ENCODE peak calls at places on chromosomes 4 and X, in seven cellular contexts. A is IMR-90, Z is trophoblast cell, H is neuronal stem cell, X is H9, R is H1, D is mesendoderm. B is an unnamed sample. For H3K79me1, the result is how much of the 10 kb centered on the place peaks cover.

GRCh38 chr4:101304916-101305315 is 42.4 kb downstream of the PPP3CA start:
- DNase-seq in X (no peak), Z (no peak), A (peak), D (peak), R (no peak), H (no peak), B (peak)

GRCh38 chrX:50157545-50158125 is 43.2 kb downstream of the AKAP4 start:
- DNase-seq in R (no peak), A (no peak), Z (no peak), X (no peak), H (no peak), D (no peak), B (peak)

GRCh38 chr4:165763640-165764039 is 109.4 kb upstream of the TLL1 start:
- DNase-seq in A (no peak), D (no peak), H (no peak), X (no peak), R (no peak), Z (no peak), B (no peak)

GRCh38 chrX:154308108-154308946 is 12.7 kb downstream of the TKTL1 start:
- DNase-seq in A (peak), D (peak), Z (peak), X (peak), H (peak), R (peak), B (peak)

GRCh38 chr4:189988892-189989431 is 38.1 kb downstream of the FRG2 start:
- DNase-seq in Z (no peak), H (no peak), R (no peak), D (no peak), A (no peak), X (no peak), B (no peak)

GRCh38 chr4:2830632-2831610 is 12.7 kb upstream of the ADD1 start:
- DNase-seq in Z (no peak), A (no peak), D (no peak), R (no peak), H (no peak), X (no peak), B (no peak)

GRCh38 chr4:105306158-105306781 is 159.6 kb downstream of the TET2 start:
- DNase-seq in Z (peak), A (no peak), D (no peak), R (no peak), H (no peak), X (no peak), B (no peak)

GRCh38 chr4:69714086-69714485 is 46.3 kb downstream of the SULT1B1 start:
- DNase-seq in R (no peak), D (no peak), A (no peak), X (no peak), Z (no peak), H (no peak), B (no peak)

GRCh38 chr4:73721419-73721818 is 18.9 kb upstream of the CXCL8 start:
- DNase-seq in X (no peak), R (no peak), D (no peak), Z (peak), A (peak), H (no peak), B (peak)

GRCh38 chr4:160423879-160424451 is 1321.1 kb downstream of the RAPGEF2 start:
- DNase-seq in D (peak), A (no peak), R (no peak), Z (no peak), H (no peak), X (no peak), B (peak)

GRCh38 chr4:125710766-125711165 is 396.0 kb downstream of the FAT4 start:
- DNase-seq in H (no peak), Z (peak), X (no peak), D (peak), A (no peak), R (no peak), B (no peak)

GRCh38 chrX:141732031-141732430 is 33.5 kb upstream of the SPANXD start:
- DNase-seq in H (no peak), R (no peak), Z (no peak), D (no peak), A (no peak), X (no peak), B (no peak)

GRCh38 chrX:45172890-45173289 is 27.8 kb downstream of the DIPK2B start:
- DNase-seq in Z (no peak), H (no peak), X (no peak), D (peak), A (peak), R (no peak), B (peak)

GRCh38 chr4:8103991-8104390 is 54.6 kb downstream of the ABLIM2 start:
- DNase-seq in X (no peak), D (no peak), H (no peak), Z (no peak), R (no peak), A (no peak), B (no peak)

GRCh38 chr4:8104491-8105302 is 53.9 kb downstream of the ABLIM2 start:
- DNase-seq in X (no peak), D (no peak), R (no peak), Z (no peak), A (no peak), H (no peak), B (no peak)

GRCh38 chr4:8102831-8103230 is 55.8 kb downstream of the ABLIM2 start:
- DNase-seq in Z (no peak), A (no peak), H (no peak), X (no peak), D (no peak), R (no peak), B (no peak)

GRCh38 chr4:8101796-8102355 is 56.7 kb downstream of the ABLIM2 start:
- DNase-seq in A (no peak), X (no peak), Z (no peak), R (no peak), D (no peak), H (no peak), B (no peak)

GRCh38 chr4:8103421-8103820 is 55.2 kb downstream of the ABLIM2 start:
- DNase-seq in A (no peak), D (no peak), X (no peak), H (no peak), R (no peak), Z (no peak), B (no peak)
- H3K79me1 ChIP-seq in A (under half), D (under half), X (under half), H (under half), R (under half), Z (under half), B (under half)

DNA sequence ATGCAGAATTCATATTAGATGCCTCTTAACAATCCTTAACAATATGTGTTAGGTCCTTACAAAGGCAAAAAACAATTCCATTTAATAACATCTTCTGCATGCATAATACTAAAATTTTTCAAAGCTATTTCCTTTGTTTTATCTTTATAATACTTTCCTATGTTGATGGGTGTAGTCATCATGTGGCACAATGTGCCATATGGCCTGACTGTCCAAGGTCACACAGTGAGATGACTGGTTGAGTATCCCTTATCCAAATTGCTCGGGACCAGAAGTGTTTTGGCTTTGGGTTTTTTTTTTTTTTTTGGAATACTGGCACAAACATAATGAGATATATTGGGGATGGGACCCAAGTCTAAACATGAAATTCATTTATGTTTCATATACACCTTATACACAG is 77.7 kb downstream of the NR3C2 start:
- DNase-seq in H (no peak), X (no peak), R (no peak), Z (no peak), D (no peak), A (no peak), B (no peak)
- H3K18ac ChIP-seq in H (no peak), X (no peak), R (no peak), Z (no peak), D (no peak), A (no peak), B (no peak)

GRCh38 chr4:10094841-10095240 is 21.8 kb downstream of the WDR1 start:
- DNase-seq in A (no peak), Z (no peak), X (no peak), R (no peak), H (no peak), D (no peak), B (no peak)
- H3K79me1 ChIP-seq in A (half or more), Z (under half), X (under half), R (under half), H (under half), D (under half), B (under half)

GRCh38 chrX:119041175-119041574 is 31.6 kb upstream of the CT47C1 start:
- DNase-seq in D (peak), H (no peak), R (no peak), X (no peak), A (peak), Z (peak), B (peak)
- H3K18ac ChIP-seq in D (no peak), H (no peak), R (no peak), X (no peak), A (no peak), Z (no peak), B (peak)

DNA sequence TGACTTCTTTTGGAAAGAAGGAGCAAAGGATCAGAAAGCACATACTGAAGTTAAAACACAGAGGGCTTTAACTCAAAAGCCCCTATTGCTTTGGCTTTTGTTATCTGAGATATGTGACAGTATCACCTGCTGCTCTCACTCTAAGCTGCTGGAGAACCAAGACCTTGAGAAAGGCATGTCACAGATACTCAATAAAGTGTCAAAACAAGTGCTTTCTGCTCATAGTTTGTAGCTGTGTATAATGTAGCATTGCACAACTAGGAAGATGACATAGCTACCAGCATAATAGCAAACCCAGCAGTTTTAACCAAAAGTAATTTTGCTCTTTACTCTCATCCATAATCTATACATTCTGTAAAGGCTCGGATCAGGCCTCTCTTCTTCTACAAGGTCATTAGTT is 159.6 kb downstream of the LHFPL1 start:
- DNase-seq in H (no peak), R (no peak), D (no peak), A (no peak), Z (peak), X (no peak), B (no peak)
- H3K79me1 ChIP-seq in H (under half), R (under half), D (under half), A (under half), Z (under half), X (under half), B (under half)

DNA sequence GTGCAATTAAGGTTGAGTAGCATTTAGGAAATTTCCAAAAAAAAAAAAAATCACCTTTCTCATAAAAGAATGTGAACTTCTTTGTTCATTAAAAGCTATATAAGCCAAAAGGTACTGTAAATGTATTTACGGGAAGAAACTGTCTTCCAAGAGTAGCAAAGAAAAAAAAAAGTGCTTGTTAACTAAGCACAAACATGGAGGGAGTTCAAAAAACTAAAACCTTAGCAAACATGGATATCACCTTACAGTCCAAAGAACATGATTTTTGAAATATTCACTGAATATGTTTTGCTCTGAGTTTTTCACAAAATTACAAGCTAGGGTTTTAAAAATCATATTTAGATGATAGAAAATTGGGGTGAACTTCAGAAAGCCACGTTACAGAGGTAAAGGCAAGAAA is 217.5 kb downstream of the ADAMTS3 start:
- DNase-seq in D (no peak), R (no peak), X (no peak), H (no peak), Z (no peak), A (no peak), B (no peak)
- H3K18ac ChIP-seq in D (no peak), R (no peak), X (no peak), H (no peak), Z (no peak), A (no peak), B (no peak)

GRCh38 chr4:169271692-169272007 is 894 bp upstream of the SH3RF1 start:
- DNase-seq in Z (no peak), X (no peak), A (no peak), H (no peak), D (peak), R (no peak), B (no peak)
- H3K79me1 ChIP-seq in Z (under half), X (under half), A (under half), H (under half), D (under half), R (under half), B (under half)

GRCh38 chr4:74947798-74948197 is 14.9 kb downstream of the PARM1 start:
- DNase-seq in A (no peak), H (no peak), X (no peak), D (no peak), R (no peak), Z (no peak), B (no peak)

GRCh38 chr4:74948279-74948678 is 15.4 kb downstream of the PARM1 start:
- DNase-seq in D (no peak), R (no peak), H (no peak), X (no peak), A (no peak), Z (no peak), B (no peak)

GRCh38 chr4:74950200-74950599 is 17.3 kb downstream of the PARM1 start:
- DNase-seq in H (no peak), X (no peak), D (no peak), R (no peak), Z (peak), A (no peak), B (no peak)

GRCh38 chr4:74958881-74959280 is 26.0 kb downstream of the PARM1 start:
- DNase-seq in Z (peak), D (no peak), R (no peak), X (no peak), H (no peak), A (no peak), B (no peak)

DNA sequence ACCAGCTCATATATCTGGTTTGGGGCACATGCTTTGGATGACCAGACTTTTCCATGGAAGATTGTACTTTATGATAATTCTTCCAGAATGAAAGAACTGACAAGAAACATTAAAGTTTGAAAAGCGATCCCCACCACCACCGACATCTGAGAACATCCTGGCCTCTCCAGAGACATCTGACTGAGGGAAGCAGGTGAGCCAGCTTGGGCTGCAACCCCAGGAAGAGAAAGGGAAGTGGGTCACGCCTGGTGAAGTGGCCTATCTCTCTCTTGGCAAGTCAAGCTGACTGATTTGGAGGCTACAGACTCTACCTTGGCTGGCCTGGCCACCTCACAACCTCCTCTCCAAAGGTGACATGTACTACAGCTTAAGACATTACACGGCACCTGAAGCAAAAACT is 20.7 kb downstream of the PARM1 start:
- DNase-seq in H (no peak), R (no peak), D (no peak), Z (no peak), A (no peak), X (no peak), B (no peak)
- H3K18ac ChIP-seq in H (no peak), R (no peak), D (no peak), Z (no peak), A (no peak), X (no peak), B (no peak)

GRCh38 chr4:169630069-169630468 is 9.7 kb downstream of the CLCN3 start:
- DNase-seq in Z (no peak), D (no peak), H (no peak), R (no peak), A (no peak), X (no peak), B (no peak)
- H3K79me1 ChIP-seq in Z (under half), D (under half), H (under half), R (under half), A (under half), X (under half), B (under half)